ENCODE peak calls at places on chromosome 1, in seven cellular contexts. U, G, T, Y, H, Z and J are unnamed samples.

GRCh38 chr1:100445565-100445964 is 92.4 kb upstream of the GPR88 start:
- DNase-seq in U (no peak), G (no peak), T (no peak), Y (no peak), H (no peak), Z (no peak), J (no peak)

GRCh38 chr1:15749399-15750291 is 7.3 kb downstream of the TMEM82 start:
- DNase-seq in U (no peak), G (no peak), T (no peak), Y (no peak), H (peak), Z (no peak), J (no peak)

GRCh38 chr1:95233737-95234493 is at the start of gene RWDD3:
- DNase-seq in U (peak), G (peak), T (peak), Y (peak), H (peak), Z (peak), J (peak)

GRCh38 chr1:47554901-47555300 is 117.1 kb downstream of the FOXD2 start:
- DNase-seq in U (no peak), G (no peak), T (no peak), Y (no peak), H (no peak), Z (no peak), J (no peak)

GRCh38 chr1:23114424-23115079 is 54.1 kb downstream of the LUZP1 start:
- DNase-seq in U (no peak), G (no peak), T (no peak), Y (no peak), H (no peak), Z (no peak), J (no peak)

GRCh38 chr1:153616885-153617428 is 832 bp upstream of the S100A14 start:
- DNase-seq in U (no peak), G (no peak), T (no peak), Y (no peak), H (no peak), Z (no peak), J (no peak)

GRCh38 chr1:213252026-213252425 is 201.0 kb downstream of the RPS6KC1 start:
- DNase-seq in U (no peak), G (no peak), T (no peak), Y (no peak), H (no peak), Z (no peak), J (no peak)

GRCh38 chr1:44453798-44454349 is 48.8 kb downstream of the RNF220 start:
- DNase-seq in U (no peak), G (no peak), T (no peak), Y (no peak), H (no peak), Z (no peak), J (no peak)

GRCh38 chr1:180234369-180235076 is 4.5 kb downstream of the LHX4 start:
- DNase-seq in U (no peak), G (no peak), T (peak), Y (no peak), H (peak), Z (no peak), J (no peak)
- TF ChIP-seq TAF1 in U (no peak), G (no peak), T (no peak), Y (no peak), H (no peak), Z (no peak), J (no peak)

GRCh38 chr1:77899647-77900320 is 11.4 kb downstream of the NEXN start:
- DNase-seq in U (no peak), G (no peak), T (no peak), Y (no peak), H (no peak), Z (peak), J (no peak)
- TF ChIP-seq TAF1 in U (no peak), G (no peak), T (no peak), Y (no peak), H (no peak), Z (no peak), J (no peak)

GRCh38 chr1:163050496-163050895 is 18.7 kb upstream of the RGS4 start:
- DNase-seq in U (no peak), G (no peak), T (no peak), Y (no peak), H (no peak), Z (no peak), J (no peak)

GRCh38 chr1:163046071-163046470 is 23.1 kb upstream of the RGS4 start:
- DNase-seq in U (no peak), G (no peak), T (no peak), Y (no peak), H (no peak), Z (no peak), J (no peak)

GRCh38 chr1:163048970-163049680 is 20.0 kb upstream of the RGS4 start:
- DNase-seq in U (no peak), G (no peak), T (no peak), Y (no peak), H (peak), Z (no peak), J (no peak)

DNA sequence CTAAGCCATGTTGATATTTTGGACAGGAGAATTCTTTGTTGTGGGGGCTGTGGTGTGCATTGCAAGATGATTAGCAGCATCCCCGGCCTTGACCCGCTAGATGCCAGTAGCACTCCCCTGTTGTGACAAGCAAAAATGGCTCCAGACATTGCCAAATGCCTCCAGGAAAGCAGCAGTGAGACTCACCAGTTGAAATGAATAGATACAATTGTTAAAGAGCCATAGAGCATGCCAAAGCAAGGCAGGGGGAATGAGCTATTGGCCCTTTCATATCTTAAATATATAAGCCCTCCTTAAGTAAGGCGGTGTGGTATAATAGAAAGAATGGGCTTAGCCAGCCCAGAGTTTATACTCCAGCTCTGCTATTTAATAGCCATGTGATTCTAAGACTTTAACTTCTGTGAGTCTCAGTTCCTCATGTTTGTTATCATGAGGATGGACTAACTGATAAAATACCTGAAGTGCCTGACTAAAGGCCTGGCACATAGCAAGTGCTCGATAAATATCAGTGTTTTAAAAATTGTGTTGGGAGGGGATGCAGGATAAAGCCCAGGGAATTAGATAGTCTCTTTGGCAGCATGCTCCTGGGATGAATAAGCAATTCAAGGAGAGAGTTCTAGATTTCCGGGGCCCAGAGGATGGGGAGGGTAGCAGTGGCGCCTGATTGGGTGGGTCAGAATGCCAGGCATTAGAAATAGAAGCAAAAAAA is 21.1 kb upstream of the RGS4 start:
- DNase-seq in U (no peak), G (no peak), T (no peak), Y (no peak), H (no peak), Z (no peak), J (no peak)
- TF ChIP-seq TAF1 in U (no peak), G (no peak), T (no peak), Y (no peak), H (no peak), Z (no peak), J (no peak)

GRCh38 chr1:5659606-5660005 is 332.6 kb downstream of the NPHP4 start:
- DNase-seq in U (no peak), G (no peak), T (no peak), Y (no peak), H (no peak), Z (no peak), J (no peak)
- TF ChIP-seq TAF1 in U (no peak), G (no peak), T (no peak), Y (no peak), H (no peak), Z (no peak), J (no peak)

GRCh38 chr1:236063919-236064673 is 794 bp downstream of the NID1 start:
- DNase-seq in U (no peak), G (no peak), T (peak), Y (no peak), H (peak), Z (peak), J (no peak)
- TF ChIP-seq TAF1 in U (no peak), G (no peak), T (no peak), Y (no peak), H (peak), Z (peak), J (no peak)

DNA sequence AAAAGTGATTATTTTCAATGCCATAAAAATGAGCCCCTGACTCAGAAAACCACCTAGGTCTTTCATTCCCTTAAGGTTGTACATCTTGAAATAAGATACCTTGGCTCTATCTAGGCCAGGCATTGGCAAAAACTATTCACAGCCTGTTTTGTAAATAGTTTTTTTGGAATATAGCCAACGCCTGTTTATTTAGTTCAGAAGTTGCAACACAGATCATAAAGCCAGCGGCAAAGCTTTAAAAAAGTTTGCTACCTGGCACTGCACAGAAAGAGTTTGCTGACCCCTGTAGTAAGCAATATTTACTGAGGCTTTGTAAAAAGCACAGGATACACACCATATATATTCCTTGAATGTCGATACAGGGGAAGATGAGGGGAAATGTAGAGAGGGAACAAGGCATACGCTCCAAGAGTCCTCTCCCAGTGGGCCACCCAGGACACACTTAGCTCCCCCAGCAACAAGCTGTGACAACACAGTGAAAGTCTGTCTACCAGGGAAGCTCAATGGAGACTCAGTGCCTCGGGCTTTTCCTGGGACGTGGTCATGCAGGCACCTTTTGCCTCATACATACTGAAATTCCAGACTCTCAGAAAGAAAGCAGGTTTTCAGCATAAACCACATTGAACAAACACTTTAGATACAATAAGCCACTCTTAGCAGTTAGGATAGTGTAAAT is 20.5 kb downstream of the TARBP1 start:
- DNase-seq in U (no peak), G (no peak), T (no peak), Y (no peak), H (no peak), Z (peak), J (no peak)
- TF ChIP-seq TAF1 in U (no peak), G (no peak), T (no peak), Y (no peak), H (no peak), Z (no peak), J (no peak)

GRCh38 chr1:197481101-197481500 is 213.0 kb downstream of the CRB1 start:
- DNase-seq in U (no peak), G (no peak), T (no peak), Y (no peak), H (no peak), Z (no peak), J (no peak)
- TF ChIP-seq TAF1 in U (no peak), G (no peak), T (no peak), Y (no peak), H (no peak), Z (no peak), J (no peak)

DNA sequence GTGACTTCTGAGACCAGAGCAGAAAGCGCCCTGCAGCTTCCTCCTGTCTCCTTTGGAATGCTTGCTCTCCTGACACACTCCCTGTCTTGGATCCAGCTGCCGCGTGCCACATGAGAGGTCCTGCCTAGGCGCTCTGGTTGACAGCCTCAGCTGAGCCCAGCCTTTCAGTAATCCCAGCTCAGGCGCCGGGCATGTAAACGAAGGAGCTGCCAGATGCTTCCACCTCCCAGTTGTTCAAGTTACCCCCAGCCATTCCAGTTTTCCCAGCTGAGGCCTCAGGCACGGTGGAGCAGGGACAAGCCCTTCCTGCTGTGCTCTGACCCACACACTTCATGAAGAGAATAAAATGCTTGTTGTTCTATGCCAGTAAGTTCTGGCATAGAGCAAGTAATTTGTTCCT is 14.3 kb upstream of the CD34 start:
- DNase-seq in U (no peak), G (no peak), T (peak), Y (no peak), H (no peak), Z (no peak), J (no peak)
- TF ChIP-seq TAF1 in U (no peak), G (no peak), T (no peak), Y (no peak), H (no peak), Z (no peak), J (no peak)

GRCh38 chr1:22052115-22053017 is at the start of gene CDC42:
- DNase-seq in U (peak), G (peak), T (peak), Y (peak), H (peak), Z (peak), J (peak)

GRCh38 chr1:22051607-22052114 is 848 bp upstream of the CDC42 start:
- DNase-seq in U (no peak), G (peak), T (no peak), Y (no peak), H (no peak), Z (no peak), J (no peak)

GRCh38 chr1:22055463-22055862 is 3.0 kb downstream of the CDC42 start:
- DNase-seq in U (no peak), G (no peak), T (no peak), Y (no peak), H (no peak), Z (no peak), J (no peak)

GRCh38 chr1:22053861-22054770 is 1.6 kb downstream of the CDC42 start:
- DNase-seq in U (no peak), G (no peak), T (no peak), Y (no peak), H (no peak), Z (no peak), J (no peak)

DNA sequence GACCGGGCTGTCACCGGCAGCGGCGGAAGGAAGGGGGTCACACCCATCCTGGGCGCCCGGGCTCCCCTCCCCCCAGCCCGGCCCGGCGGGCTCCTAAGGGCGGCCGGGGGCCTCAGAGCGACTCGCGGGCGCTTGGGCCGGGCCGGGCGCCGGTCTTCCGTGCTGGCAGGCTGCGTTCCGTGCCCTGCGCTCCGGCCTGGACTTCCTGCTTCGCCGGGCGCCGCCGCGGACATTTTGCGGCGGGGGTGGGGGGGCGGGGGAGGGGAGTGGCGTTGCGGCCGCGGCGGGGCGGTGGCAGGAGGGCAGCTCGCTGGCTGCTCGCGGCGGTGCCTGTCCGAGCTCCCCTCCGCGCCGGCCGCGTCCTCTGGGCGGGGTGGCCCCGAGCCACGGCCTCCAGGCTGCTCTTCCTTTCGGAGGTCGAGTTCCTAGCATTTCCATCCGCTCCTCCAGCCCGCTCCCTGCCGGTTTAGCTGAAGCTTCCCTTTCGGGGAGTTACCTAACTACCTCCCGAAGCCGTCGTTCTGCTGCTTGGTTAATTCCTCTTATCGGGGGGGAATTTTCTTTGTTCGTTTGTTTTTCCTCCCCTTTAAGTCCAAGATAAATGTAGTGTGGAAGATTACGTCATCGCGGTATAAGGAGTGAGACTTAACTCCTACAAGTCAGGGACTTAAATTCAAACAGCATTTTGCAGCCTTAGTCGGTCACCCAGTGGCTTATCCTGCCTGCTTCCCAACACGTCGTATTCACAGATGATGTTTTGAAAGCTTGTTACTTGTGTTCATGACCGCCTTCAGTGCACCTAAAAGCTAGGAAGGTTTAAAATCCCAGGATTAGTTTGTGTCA is 730 bp downstream of the CDC42 start:
- DNase-seq in U (peak), G (peak), T (peak), Y (no peak), H (peak), Z (peak), J (peak)
- TF ChIP-seq TAF1 in U (peak), G (peak), T (peak), Y (peak), H (peak), Z (no peak), J (peak)

GRCh38 chr1:230823421-230823820 is 44.9 kb downstream of the C1orf198 start:
- DNase-seq in U (no peak), G (no peak), T (no peak), Y (no peak), H (peak), Z (no peak), J (no peak)
- TF ChIP-seq TAF1 in U (no peak), G (no peak), T (no peak), Y (no peak), H (no peak), Z (no peak), J (no peak)